ENCODE peak calls at places on chromosomes 11 and 22, in seven cellular contexts. One of them, this sample, is unnamed.

GRCh38 chr11:10021563-10021962 is 272.5 kb downstream of the SBF2 start:
- DNase-seq in natural killer cell: no peak
- DNase-seq in sigmoid colon: no peak
- DNase-seq in cardiac fibroblast: no peak
- DNase-seq in IMR-90: no peak
- DNase-seq in esophagus squamous epithelium: no peak
- DNase-seq in upper lobe of right lung: no peak
- DNase-seq in this sample: no peak

GRCh38 chr11:47380078-47380477 is 1.7 kb upstream of the SPI1 start:
- DNase-seq in esophagus squamous epithelium: no peak
- DNase-seq in cardiac fibroblast: no peak
- DNase-seq in upper lobe of right lung: no peak
- DNase-seq in natural killer cell: no peak
- DNase-seq in IMR-90: no peak
- DNase-seq in sigmoid colon: no peak
- DNase-seq in this sample: no peak

GRCh38 chr22:49971232-49972162 is 10.9 kb downstream of the PIM3 start:
- DNase-seq in esophagus squamous epithelium: no peak
- DNase-seq in natural killer cell: no peak
- DNase-seq in sigmoid colon: peak
- DNase-seq in IMR-90: no peak
- DNase-seq in cardiac fibroblast: peak
- DNase-seq in upper lobe of right lung: peak
- DNase-seq in this sample: no peak

GRCh38 chr11:132187814-132188213 is 817.4 kb downstream of the NTM start:
- DNase-seq in natural killer cell: no peak
- DNase-seq in sigmoid colon: no peak
- DNase-seq in upper lobe of right lung: no peak
- DNase-seq in cardiac fibroblast: peak
- DNase-seq in IMR-90: peak
- DNase-seq in esophagus squamous epithelium: no peak
- DNase-seq in this sample: no peak

GRCh38 chr11:43866969-43867368 is 13.7 kb upstream of the ALKBH3 start:
- DNase-seq in natural killer cell: no peak
- DNase-seq in sigmoid colon: no peak
- DNase-seq in upper lobe of right lung: no peak
- DNase-seq in esophagus squamous epithelium: no peak
- DNase-seq in IMR-90: no peak
- DNase-seq in cardiac fibroblast: no peak
- DNase-seq in this sample: no peak

GRCh38 chr11:1219446-1219835 is 3.4 kb upstream of the MUC5B start:
- DNase-seq in esophagus squamous epithelium: no peak
- DNase-seq in natural killer cell: no peak
- DNase-seq in IMR-90: no peak
- DNase-seq in cardiac fibroblast: no peak
- DNase-seq in upper lobe of right lung: peak
- DNase-seq in sigmoid colon: peak
- DNase-seq in this sample: no peak

GRCh38 chr22:50581950-50582561 is 593 bp downstream of the CHKB start:
- DNase-seq in natural killer cell: no peak
- DNase-seq in IMR-90: no peak
- DNase-seq in esophagus squamous epithelium: no peak
- DNase-seq in cardiac fibroblast: peak
- DNase-seq in sigmoid colon: peak
- DNase-seq in upper lobe of right lung: no peak
- DNase-seq in this sample: no peak

GRCh38 chr11:2474059-2474901 is 29.5 kb downstream of the KCNQ1 start:
- DNase-seq in esophagus squamous epithelium: no peak
- DNase-seq in cardiac fibroblast: no peak
- DNase-seq in IMR-90: no peak
- DNase-seq in natural killer cell: no peak
- DNase-seq in upper lobe of right lung: peak
- DNase-seq in sigmoid colon: no peak
- DNase-seq in this sample: no peak

GRCh38 chr22:47204002-47204979 is 441.8 kb downstream of the TBC1D22A start:
- DNase-seq in cardiac fibroblast: no peak
- DNase-seq in esophagus squamous epithelium: no peak
- DNase-seq in sigmoid colon: peak
- DNase-seq in upper lobe of right lung: no peak
- DNase-seq in IMR-90: no peak
- DNase-seq in natural killer cell: peak
- DNase-seq in this sample: no peak

GRCh38 chr11:708511-708910 is 2.5 kb downstream of the EPS8L2 start:
- DNase-seq in sigmoid colon: no peak
- DNase-seq in natural killer cell: no peak
- DNase-seq in upper lobe of right lung: no peak
- DNase-seq in IMR-90: no peak
- DNase-seq in cardiac fibroblast: no peak
- DNase-seq in esophagus squamous epithelium: no peak
- DNase-seq in this sample: no peak

GRCh38 chr22:43222987-43223386 is 36.1 kb upstream of the TTLL12 start:
- DNase-seq in cardiac fibroblast: no peak
- DNase-seq in natural killer cell: no peak
- DNase-seq in upper lobe of right lung: no peak
- DNase-seq in esophagus squamous epithelium: no peak
- DNase-seq in IMR-90: no peak
- DNase-seq in sigmoid colon: no peak
- DNase-seq in this sample: no peak

GRCh38 chr22:43345356-43345755 is 2.2 kb upstream of the SCUBE1 start:
- DNase-seq in natural killer cell: no peak
- DNase-seq in IMR-90: no peak
- DNase-seq in cardiac fibroblast: no peak
- DNase-seq in sigmoid colon: no peak
- DNase-seq in esophagus squamous epithelium: no peak
- DNase-seq in upper lobe of right lung: no peak
- DNase-seq in this sample: no peak

GRCh38 chr22:19035474-19036228 is 86.6 kb downstream of the DGCR2 start:
- DNase-seq in natural killer cell: no peak
- DNase-seq in upper lobe of right lung: peak
- DNase-seq in sigmoid colon: no peak
- DNase-seq in esophagus squamous epithelium: no peak
- DNase-seq in IMR-90: no peak
- DNase-seq in cardiac fibroblast: peak
- DNase-seq in this sample: no peak

GRCh38 chr11:86193297-86194095 is 51.1 kb upstream of the EED start:
- DNase-seq in upper lobe of right lung: peak
- DNase-seq in sigmoid colon: peak
- DNase-seq in esophagus squamous epithelium: no peak
- DNase-seq in IMR-90: peak
- DNase-seq in cardiac fibroblast: peak
- DNase-seq in natural killer cell: peak
- DNase-seq in this sample: no peak

GRCh38 chr22:36332623-36333331 is 55.0 kb downstream of the MYH9 start:
- DNase-seq in cardiac fibroblast: peak
- DNase-seq in IMR-90: peak
- DNase-seq in sigmoid colon: no peak
- DNase-seq in upper lobe of right lung: no peak
- DNase-seq in natural killer cell: no peak
- DNase-seq in esophagus squamous epithelium: no peak
- DNase-seq in this sample: no peak

GRCh38 chr22:20206709-20207215 is 55.9 kb upstream of the CCDC188 start:
- DNase-seq in esophagus squamous epithelium: no peak
- DNase-seq in upper lobe of right lung: peak
- DNase-seq in IMR-90: peak
- DNase-seq in sigmoid colon: no peak
- DNase-seq in cardiac fibroblast: peak
- DNase-seq in natural killer cell: no peak
- DNase-seq in this sample: no peak

GRCh38 chr11:12687740-12688139 is 13.5 kb downstream of the TEAD1 start:
- DNase-seq in natural killer cell: no peak
- DNase-seq in upper lobe of right lung: no peak
- DNase-seq in sigmoid colon: no peak
- DNase-seq in cardiac fibroblast: no peak
- DNase-seq in IMR-90: no peak
- DNase-seq in esophagus squamous epithelium: no peak
- DNase-seq in this sample: no peak

GRCh38 chr11:103325686-103326069 is 216.5 kb downstream of the DYNC2H1 start:
- DNase-seq in upper lobe of right lung: no peak
- DNase-seq in IMR-90: no peak
- DNase-seq in natural killer cell: no peak
- DNase-seq in cardiac fibroblast: no peak
- DNase-seq in sigmoid colon: no peak
- DNase-seq in esophagus squamous epithelium: no peak
- DNase-seq in this sample: no peak

GRCh38 chr22:21451545-21452520 is 15.4 kb upstream of the TMEM191C start:
- DNase-seq in cardiac fibroblast: no peak
- DNase-seq in upper lobe of right lung: peak
- DNase-seq in natural killer cell: peak
- DNase-seq in sigmoid colon: peak
- DNase-seq in esophagus squamous epithelium: no peak
- DNase-seq in IMR-90: no peak
- DNase-seq in this sample: no peak

GRCh38 chr11:116202922-116203321 is 569.9 kb downstream of the BUD13 start:
- DNase-seq in cardiac fibroblast: no peak
- DNase-seq in natural killer cell: no peak
- DNase-seq in esophagus squamous epithelium: no peak
- DNase-seq in upper lobe of right lung: no peak
- DNase-seq in sigmoid colon: no peak
- DNase-seq in IMR-90: no peak
- DNase-seq in this sample: no peak

GRCh38 chr22:31496735-31497146 is 405 bp downstream of the SFI1 start:
- DNase-seq in upper lobe of right lung: peak
- DNase-seq in IMR-90: no peak
- DNase-seq in cardiac fibroblast: peak
- DNase-seq in sigmoid colon: peak
- DNase-seq in esophagus squamous epithelium: no peak
- DNase-seq in natural killer cell: no peak
- DNase-seq in this sample: no peak

GRCh38 chr11:64306563-64306875 is 1.2 kb downstream of the ESRRA start:
- DNase-seq in IMR-90: no peak
- DNase-seq in esophagus squamous epithelium: no peak
- DNase-seq in sigmoid colon: no peak
- DNase-seq in cardiac fibroblast: no peak
- DNase-seq in natural killer cell: no peak
- DNase-seq in upper lobe of right lung: no peak
- DNase-seq in this sample: no peak

GRCh38 chr11:64304316-64305072 is 830 bp upstream of the ESRRA start:
- DNase-seq in esophagus squamous epithelium: peak
- DNase-seq in cardiac fibroblast: peak
- DNase-seq in sigmoid colon: peak
- DNase-seq in IMR-90: peak
- DNase-seq in upper lobe of right lung: peak
- DNase-seq in natural killer cell: peak
- DNase-seq in this sample: peak

GRCh38 chr11:64305075-64305690 is at the start of gene ESRRA:
- DNase-seq in natural killer cell: peak
- DNase-seq in upper lobe of right lung: peak
- DNase-seq in esophagus squamous epithelium: peak
- DNase-seq in sigmoid colon: peak
- DNase-seq in cardiac fibroblast: peak
- DNase-seq in IMR-90: peak
- DNase-seq in this sample: peak

GRCh38 chr11:64306876-64307622 is 1.7 kb downstream of the ESRRA start:
- DNase-seq in cardiac fibroblast: no peak
- DNase-seq in upper lobe of right lung: peak
- DNase-seq in esophagus squamous epithelium: no peak
- DNase-seq in natural killer cell: no peak
- DNase-seq in sigmoid colon: peak
- DNase-seq in IMR-90: no peak
- DNase-seq in this sample: no peak

GRCh38 chr11:64305691-64306562 is 603 bp downstream of the ESRRA start:
- DNase-seq in sigmoid colon: peak
- DNase-seq in natural killer cell: no peak
- DNase-seq in cardiac fibroblast: peak
- DNase-seq in esophagus squamous epithelium: peak
- DNase-seq in IMR-90: peak
- DNase-seq in upper lobe of right lung: peak
- DNase-seq in this sample: no peak
- TF ChIP-seq CTCF in sigmoid colon: no peak
- TF ChIP-seq CTCF in natural killer cell: no peak
- TF ChIP-seq CTCF in cardiac fibroblast: no peak
- TF ChIP-seq CTCF in esophagus squamous epithelium: no peak
- TF ChIP-seq CTCF in IMR-90: peak
- TF ChIP-seq CTCF in upper lobe of right lung: peak
- TF ChIP-seq CTCF in this sample: peak

GRCh38 chr11:70087446-70088167 is 9.5 kb downstream of the ANO1 start:
- DNase-seq in sigmoid colon: no peak
- DNase-seq in upper lobe of right lung: peak
- DNase-seq in esophagus squamous epithelium: no peak
- DNase-seq in IMR-90: no peak
- DNase-seq in cardiac fibroblast: no peak
- DNase-seq in natural killer cell: no peak
- DNase-seq in this sample: no peak
- TF ChIP-seq CTCF in sigmoid colon: no peak
- TF ChIP-seq CTCF in upper lobe of right lung: no peak
- TF ChIP-seq CTCF in esophagus squamous epithelium: no peak
- TF ChIP-seq CTCF in IMR-90: no peak
- TF ChIP-seq CTCF in cardiac fibroblast: no peak
- TF ChIP-seq CTCF in natural killer cell: no peak
- TF ChIP-seq CTCF in this sample: no peak

DNA sequence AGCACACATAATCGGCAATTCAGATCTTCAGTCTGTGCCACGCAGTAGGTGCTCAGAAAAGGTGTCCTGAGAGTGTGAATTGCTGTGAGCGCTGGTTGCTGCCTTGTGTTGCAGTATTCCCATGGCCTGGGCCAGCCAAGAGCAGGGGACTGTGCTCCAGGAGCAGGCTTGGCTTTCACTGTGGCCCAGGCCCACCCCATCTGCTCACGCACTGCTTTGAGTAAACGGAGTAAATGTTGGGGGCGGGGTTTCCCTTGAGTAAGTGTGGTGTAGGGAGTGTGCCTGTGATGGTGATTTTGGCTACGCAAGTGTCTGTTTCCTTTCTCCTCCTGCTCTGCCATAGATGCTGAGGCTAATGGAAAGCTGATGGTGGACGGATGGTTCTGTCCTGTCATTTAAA is 2.3 kb downstream of the CTTN start:
- DNase-seq in sigmoid colon: no peak
- DNase-seq in natural killer cell: no peak
- DNase-seq in upper lobe of right lung: no peak
- DNase-seq in cardiac fibroblast: no peak
- DNase-seq in IMR-90: no peak
- DNase-seq in esophagus squamous epithelium: no peak
- DNase-seq in this sample: no peak
- TF ChIP-seq CTCF in sigmoid colon: no peak
- TF ChIP-seq CTCF in natural killer cell: no peak
- TF ChIP-seq CTCF in upper lobe of right lung: no peak
- TF ChIP-seq CTCF in cardiac fibroblast: no peak
- TF ChIP-seq CTCF in IMR-90: no peak
- TF ChIP-seq CTCF in esophagus squamous epithelium: no peak
- TF ChIP-seq CTCF in this sample: no peak

DNA sequence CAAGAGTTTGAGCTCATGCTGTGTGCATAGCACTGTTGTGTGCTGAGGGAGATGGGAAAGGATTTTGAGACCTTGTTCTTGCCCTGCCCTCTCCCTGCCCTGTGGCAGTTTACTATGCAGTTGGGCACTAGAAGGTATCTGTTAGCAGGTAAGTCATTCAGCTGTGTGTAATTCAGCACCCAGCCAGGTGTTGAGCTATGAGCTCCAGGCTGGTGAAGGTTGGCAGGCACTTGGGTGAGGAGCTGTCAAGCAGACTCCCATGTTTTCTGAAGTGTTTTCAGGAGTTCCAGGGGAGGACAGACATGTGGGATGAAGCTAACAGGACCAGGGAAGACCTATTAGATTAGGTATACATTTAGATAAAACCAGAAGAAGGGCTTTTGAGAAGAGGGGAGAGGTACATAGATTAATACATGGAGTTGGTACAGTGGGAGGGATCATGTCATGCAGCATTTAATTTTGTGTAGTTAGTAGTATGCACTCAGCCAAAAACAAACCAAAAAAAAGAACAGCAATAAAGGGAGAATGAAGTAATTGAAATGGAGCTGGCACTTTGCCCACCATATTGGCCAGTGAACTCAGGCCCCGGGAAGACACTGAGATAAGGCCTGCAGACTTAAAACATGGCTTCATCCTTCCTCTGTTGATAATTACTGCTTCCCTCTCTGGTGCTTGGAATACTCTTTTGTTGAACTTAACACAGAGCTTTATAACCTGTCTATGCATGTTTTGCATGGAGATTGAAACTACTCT is 2.9 kb downstream of the PANX1 start:
- DNase-seq in IMR-90: peak
- DNase-seq in upper lobe of right lung: no peak
- DNase-seq in natural killer cell: no peak
- DNase-seq in sigmoid colon: no peak
- DNase-seq in cardiac fibroblast: peak
- DNase-seq in esophagus squamous epithelium: no peak
- DNase-seq in this sample: no peak
- TF ChIP-seq CTCF in IMR-90: no peak
- TF ChIP-seq CTCF in upper lobe of right lung: no peak
- TF ChIP-seq CTCF in natural killer cell: no peak
- TF ChIP-seq CTCF in sigmoid colon: no peak
- TF ChIP-seq CTCF in cardiac fibroblast: no peak
- TF ChIP-seq CTCF in esophagus squamous epithelium: no peak
- TF ChIP-seq CTCF in this sample: no peak